ENCODE peak calls at places on chromosomes 11 and 22, in nine cellular contexts. I is transverse colon; V is B cell; P is CD8-positive, alpha-beta T cell; U is MCF 10A; X is astrocyte of the cerebellum; T is astrocyte of the spinal cord; S is chondrocyte; Q is cardiac muscle cell. E is an unnamed sample.

GRCh38 chr22:17264321-17265052 is 45.3 kb upstream of the ADA2 start:
- DNase-seq in Q (peak; percentile 77), T (peak; percentile 48), X (peak; percentile 27), S (no peak), U (no peak), I (no peak), P (no peak), V (no peak), E (no peak)

GRCh38 chr22:50293441-50294318 is 13.8 kb downstream of the PLXNB2 start:
- DNase-seq in I (peak; percentile 85), T (peak; percentile 65), P (no peak), Q (peak; percentile 87), X (no peak), S (no peak), U (peak; percentile 47), V (peak; percentile 73), E (no peak)

GRCh38 chr22:38415561-38416321 is 39.3 kb downstream of the KCNJ4 start:
- DNase-seq in V (no peak), X (no peak), P (no peak), Q (no peak), S (peak; percentile 80), T (no peak), I (no peak), U (no peak), E (no peak)

GRCh38 chr11:89405629-89406028 is 85.5 kb downstream of the NOX4 start:
- DNase-seq in Q (peak; percentile 30), T (peak; percentile 9), X (no peak), I (no peak), S (no peak), U (peak; percentile 23), V (no peak), P (no peak), E (no peak)

GRCh38 chr11:24005202-24005876 is 491.5 kb upstream of the LUZP2 start:
- DNase-seq in T (no peak), X (no peak), U (no peak), P (no peak), Q (no peak), S (no peak), V (no peak), I (no peak), E (no peak)

GRCh38 chr11:71252782-71253730 is 679 bp upstream of the SHANK2 start:
- DNase-seq in P (no peak), V (no peak), X (peak; percentile 18), I (peak; percentile 53), S (no peak), Q (peak; percentile 33), T (peak; percentile 55), U (no peak), E (no peak)

GRCh38 chr11:60719406-60719805 is 5.1 kb upstream of the MS4A18 start:
- DNase-seq in I (peak; percentile 80), X (no peak), P (no peak), T (no peak), S (no peak), U (no peak), Q (no peak), V (no peak), E (no peak)

GRCh38 chr11:22491826-22492225 is 133.8 kb downstream of the FANCF start:
- DNase-seq in V (no peak), S (no peak), I (no peak), T (peak; percentile 55), Q (no peak), P (no peak), X (peak; percentile 87), U (no peak), E (no peak)

GRCh38 chr11:536841-537621 is at the start of gene LRRC56:
- DNase-seq in X (peak; percentile 40), S (peak; percentile 92), U (peak; percentile 74), I (peak; percentile 93), P (peak; percentile 87), T (peak; percentile 85), Q (peak; percentile 89), V (peak; percentile 99), E (peak; percentile 86)
- TF ChIP-seq CTCF in X (no peak), S (no peak), U (no peak), I (no peak), P (no peak), T (no peak), Q (no peak), V (no peak), E (no peak)

GRCh38 chr11:46447544-46447943 is 56.0 kb upstream of the CHRM4 start:
- DNase-seq in X (no peak), Q (no peak), T (no peak), I (no peak), V (no peak), P (no peak), S (no peak), U (no peak), E (no peak)

GRCh38 chr11:46445887-46446286 is 54.3 kb upstream of the CHRM4 start:
- DNase-seq in U (no peak), X (no peak), T (no peak), Q (no peak), S (no peak), P (no peak), I (no peak), V (no peak), E (no peak)

GRCh38 chr11:46444305-46444704 is 52.7 kb upstream of the CHRM4 start:
- DNase-seq in Q (no peak), T (no peak), V (no peak), S (no peak), P (no peak), I (no peak), U (no peak), X (no peak), E (no peak)

GRCh38 chr11:46445192-46445591 is 53.6 kb upstream of the CHRM4 start:
- DNase-seq in I (no peak), U (no peak), P (no peak), X (no peak), S (no peak), V (no peak), T (no peak), Q (no peak), E (no peak)

DNA sequence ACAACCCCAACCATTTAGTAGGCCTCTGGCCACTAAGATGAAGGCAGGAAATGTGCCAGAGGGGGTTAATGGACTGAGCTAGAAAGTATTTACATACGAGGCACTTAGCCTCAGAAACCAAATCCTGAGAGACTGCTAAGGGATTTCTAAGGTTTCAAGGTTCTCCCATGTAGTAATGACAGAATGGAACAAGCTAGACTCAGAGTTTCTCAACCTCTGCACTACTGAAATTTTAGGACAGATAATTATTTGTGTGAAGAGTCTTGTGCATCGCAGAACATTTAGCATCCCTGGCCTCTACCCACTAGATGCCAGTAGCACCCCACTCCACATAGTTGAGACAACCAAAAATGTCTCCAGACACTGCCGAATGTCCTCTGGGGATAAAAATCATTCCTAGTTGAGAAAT is 54.8 kb upstream of the CHRM4 start:
- DNase-seq in P (no peak), Q (no peak), T (peak; percentile 55), X (peak; percentile 16), U (peak; percentile 5), V (no peak), I (no peak), S (no peak), E (no peak)
- TF ChIP-seq CTCF in P (no peak), Q (no peak), T (no peak), X (peak; percentile 33), U (no peak), V (no peak), I (no peak), S (peak; percentile 75), E (peak; percentile 34)

GRCh38 chr11:74443071-74443864 is 24.1 kb downstream of the KCNE3 start:
- DNase-seq in P (no peak), I (peak; percentile 55), X (peak; percentile 33), T (peak; percentile 59), Q (peak; percentile 21), V (no peak), S (no peak), U (peak; percentile 71), E (no peak)
- TF ChIP-seq CTCF in P (no peak), I (no peak), X (peak; percentile 27), T (peak; percentile 21), Q (no peak), V (no peak), S (peak; percentile 71), U (peak; percentile 53), E (peak; percentile 52)

GRCh38 chr11:16180868-16181267 is 175.5 kb downstream of the SOX6 start:
- DNase-seq in V (no peak), S (no peak), T (no peak), Q (no peak), U (no peak), P (no peak), I (no peak), X (no peak), E (no peak)

GRCh38 chr11:16179668-16180067 is 176.7 kb downstream of the SOX6 start:
- DNase-seq in U (no peak), I (no peak), V (no peak), Q (no peak), P (no peak), S (no peak), X (no peak), T (no peak), E (no peak)

GRCh38 chr11:16177688-16178087 is 178.7 kb downstream of the SOX6 start:
- DNase-seq in V (no peak), X (no peak), Q (no peak), T (no peak), U (no peak), I (no peak), P (no peak), S (no peak), E (no peak)

GRCh38 chr11:16182553-16182952 is 173.8 kb downstream of the SOX6 start:
- DNase-seq in I (no peak), P (no peak), X (no peak), V (no peak), T (no peak), Q (no peak), S (no peak), U (no peak), E (no peak)

GRCh38 chr11:16178273-16178672 is 178.1 kb downstream of the SOX6 start:
- DNase-seq in X (no peak), Q (no peak), U (no peak), T (no peak), P (no peak), S (no peak), I (no peak), V (no peak), E (no peak)
- TF ChIP-seq CTCF in X (no peak), Q (no peak), U (no peak), T (no peak), P (no peak), S (no peak), I (no peak), V (no peak), E (no peak)